ENCODE peak calls at places on chromosomes 16 and 17, in seven cellular contexts. P, X, Q, B, G, D and A are unnamed samples. For H3K36me3, the result is how much of the 10 kb centered on the place peaks cover.

GRCh38 chr16:87465306-87465705 is 27.5 kb downstream of the ZCCHC14 start:
- DNase-seq in P (peak), X (peak), Q (peak), B (peak), G (no peak), D (peak), A (peak)

GRCh38 chr16:2026461-2027023 is at the start of gene NHERF2:
- DNase-seq in P (no peak), X (no peak), Q (peak), B (peak), G (peak), D (peak), A (peak)

GRCh38 chr17:65173284-65173793 is 36.2 kb downstream of the RGS9 start:
- DNase-seq in P (no peak), X (peak), Q (peak), B (no peak), G (no peak), D (peak), A (peak)

GRCh38 chr16:66474750-66475199 is 47.7 kb downstream of the BEAN1 start:
- DNase-seq in P (peak), X (no peak), Q (peak), B (no peak), G (no peak), D (peak), A (peak)

GRCh38 chr17:5203178-5203907 is 11.7 kb upstream of the ZNF594 start:
- DNase-seq in P (no peak), X (no peak), Q (no peak), B (no peak), G (no peak), D (no peak), A (no peak)

GRCh38 chr16:89449726-89450335 is 40.5 kb downstream of the ANKRD11 start:
- DNase-seq in P (no peak), X (no peak), Q (no peak), B (no peak), G (no peak), D (no peak), A (no peak)

GRCh38 chr17:62617894-62618472 is 9.5 kb upstream of the MRC2 start:
- DNase-seq in P (no peak), X (no peak), Q (no peak), B (no peak), G (no peak), D (no peak), A (no peak)

GRCh38 chr17:17214646-17215436 is 8.7 kb upstream of the PLD6 start:
- DNase-seq in P (no peak), X (no peak), Q (no peak), B (no peak), G (no peak), D (no peak), A (no peak)

GRCh38 chr17:43468746-43469544 is 14.8 kb upstream of the DHX8 start:
- DNase-seq in P (no peak), X (no peak), Q (no peak), B (no peak), G (no peak), D (peak), A (no peak)

GRCh38 chr17:54544239-54544638 is 356.4 kb upstream of the TOM1L1 start:
- DNase-seq in P (no peak), X (no peak), Q (no peak), B (no peak), G (peak), D (no peak), A (no peak)

GRCh38 chr16:22174642-22175041 is 12.3 kb downstream of the SDR42E2 start:
- DNase-seq in P (no peak), X (no peak), Q (no peak), B (peak), G (no peak), D (no peak), A (no peak)

GRCh38 chr17:56751145-56751743 is 82.5 kb downstream of the C17orf67 start:
- DNase-seq in P (no peak), X (no peak), Q (no peak), B (no peak), G (no peak), D (peak), A (no peak)

GRCh38 chr16:82995927-82996441 is 369.2 kb downstream of the CDH13 start:
- DNase-seq in P (peak), X (peak), Q (peak), B (no peak), G (no peak), D (no peak), A (no peak)

GRCh38 chr17:51121620-51122472 is 1.2 kb upstream of the SPAG9 start:
- DNase-seq in P (peak), X (peak), Q (peak), B (peak), G (peak), D (peak), A (peak)

GRCh38 chr17:35537569-35538209 is at the start of gene SLFN12L:
- DNase-seq in P (no peak), X (no peak), Q (no peak), B (no peak), G (no peak), D (no peak), A (no peak)

GRCh38 chr16:88393034-88393433 is 10.3 kb downstream of the ZNF469 start:
- DNase-seq in P (peak), X (no peak), Q (no peak), B (no peak), G (no peak), D (no peak), A (no peak)

GRCh38 chr17:6711681-6712057 is 1.5 kb downstream of the SLC13A5 start:
- DNase-seq in P (no peak), X (no peak), Q (no peak), B (peak), G (no peak), D (no peak), A (no peak)

GRCh38 chr16:67558859-67559258 is 3.5 kb upstream of the CTCF start:
- DNase-seq in P (no peak), X (no peak), Q (no peak), B (no peak), G (no peak), D (no peak), A (no peak)

GRCh38 chr16:67562526-67562917 is at the start of gene CTCF:
- DNase-seq in P (peak), X (peak), Q (peak), B (peak), G (peak), D (peak), A (peak)

GRCh38 chr16:67561501-67561823 is 864 bp upstream of the CTCF start:
- DNase-seq in P (no peak), X (no peak), Q (no peak), B (no peak), G (no peak), D (no peak), A (no peak)

GRCh38 chr16:67561824-67562525 is 351 bp upstream of the CTCF start:
- DNase-seq in P (peak), X (peak), Q (peak), B (peak), G (peak), D (peak), A (peak)

DNA sequence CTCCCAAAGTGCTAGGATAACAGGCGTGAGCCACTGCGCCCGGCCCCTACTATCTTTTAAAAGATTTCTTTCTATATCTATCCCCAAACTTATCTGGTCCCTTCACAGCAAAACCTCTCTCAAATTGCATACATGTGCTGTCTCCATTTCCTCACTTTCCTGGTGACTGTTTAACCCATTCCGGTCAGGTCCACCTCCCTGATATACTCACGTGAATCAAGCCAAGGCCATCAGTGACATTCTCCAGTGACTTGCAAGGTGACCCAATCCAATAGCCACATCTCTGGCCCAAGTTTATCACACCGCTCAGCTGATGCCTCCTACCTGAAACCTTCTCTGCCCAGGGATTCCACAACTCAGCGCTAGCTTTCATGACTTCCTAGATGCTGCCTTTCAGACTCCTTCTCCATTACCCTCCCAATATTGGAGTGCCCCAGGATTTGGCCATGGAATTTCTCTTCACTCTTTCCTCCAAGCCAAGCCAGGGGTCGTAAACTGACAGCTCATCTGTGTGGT is 1.4 kb upstream of the CTCF start:
- DNase-seq in P (no peak), X (peak), Q (no peak), B (no peak), G (no peak), D (peak), A (peak)
- H3K4me3 ChIP-seq in P (peak), X (no peak), Q (peak), B (no peak), G (peak), D (peak), A (no peak)

DNA sequence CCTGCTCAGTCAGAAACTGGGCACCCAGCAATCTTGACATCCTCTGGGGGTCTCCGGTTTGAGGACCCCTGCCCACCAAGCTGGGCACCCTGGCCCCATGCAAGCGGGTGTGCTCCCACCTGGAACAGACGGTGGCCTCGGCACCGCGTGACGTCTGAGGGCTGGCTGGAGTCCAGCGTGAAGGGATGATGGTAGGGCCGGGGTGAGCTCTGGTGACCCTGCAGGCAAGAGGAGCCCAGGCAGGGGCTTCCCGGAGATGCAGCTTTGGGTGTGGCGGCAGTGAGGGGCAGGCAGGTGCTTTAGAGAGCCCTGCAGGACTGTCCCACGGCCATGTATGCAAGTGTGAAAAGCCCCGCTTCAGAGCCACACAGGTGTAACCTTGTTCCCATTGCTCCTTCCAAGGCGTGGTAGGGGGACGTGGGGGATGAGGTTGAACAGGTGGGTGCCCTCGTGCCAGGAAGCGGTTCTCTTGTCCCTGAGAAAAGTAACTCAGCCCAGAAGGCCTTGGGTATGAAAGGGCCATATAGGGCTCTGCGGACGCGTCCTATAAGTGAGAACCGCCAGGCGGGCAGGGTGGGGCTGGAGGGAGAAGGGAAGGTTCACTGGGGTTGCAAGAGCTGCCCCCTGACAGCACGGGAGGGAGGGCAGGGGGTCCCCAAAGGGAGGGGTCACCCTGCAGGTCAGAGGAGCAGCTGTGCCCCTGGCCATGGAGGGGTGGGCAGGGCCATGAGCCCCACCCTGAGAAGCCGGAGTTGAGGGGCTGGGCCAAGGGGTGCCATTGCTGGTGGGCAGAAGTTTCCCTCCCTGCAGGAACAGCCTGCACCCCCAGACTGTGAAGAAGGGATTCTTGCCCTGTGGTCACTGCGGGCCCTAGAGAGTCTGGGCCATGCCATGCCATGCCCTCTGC is 9.2 kb downstream of the RGS11 start:
- DNase-seq in P (no peak), X (no peak), Q (no peak), B (no peak), G (no peak), D (no peak), A (no peak)
- H3K36me3 ChIP-seq in P (under half), X (under half), Q (under half), B (under half), G (under half), D (under half), A (under half)

DNA sequence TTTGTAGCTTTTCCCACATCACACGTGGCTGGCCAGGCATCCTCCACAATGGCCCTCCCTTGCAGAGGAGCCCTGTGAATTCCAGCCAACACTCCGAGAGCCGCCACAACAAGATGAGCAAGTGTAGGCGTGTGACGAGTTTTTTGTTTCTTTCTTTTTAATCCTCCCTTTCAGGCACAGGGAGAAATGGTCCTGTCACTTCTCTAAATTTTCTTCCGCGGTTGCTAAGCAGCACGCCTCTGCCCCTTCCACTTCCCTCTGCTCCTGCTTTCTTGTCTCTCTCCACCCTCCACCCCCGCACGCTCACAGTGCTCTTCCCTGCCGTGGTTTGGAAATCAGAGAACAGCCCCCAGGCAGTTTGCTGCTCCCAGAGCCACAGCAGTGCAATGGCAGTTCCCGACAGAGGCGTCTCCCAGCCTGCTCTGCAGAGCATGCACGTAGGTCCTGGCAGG is 68.0 kb upstream of the MRTFB start:
- DNase-seq in P (peak), X (peak), Q (peak), B (no peak), G (peak), D (peak), A (peak)
- H3K4me3 ChIP-seq in P (peak), X (no peak), Q (peak), B (no peak), G (no peak), D (peak), A (no peak)

DNA sequence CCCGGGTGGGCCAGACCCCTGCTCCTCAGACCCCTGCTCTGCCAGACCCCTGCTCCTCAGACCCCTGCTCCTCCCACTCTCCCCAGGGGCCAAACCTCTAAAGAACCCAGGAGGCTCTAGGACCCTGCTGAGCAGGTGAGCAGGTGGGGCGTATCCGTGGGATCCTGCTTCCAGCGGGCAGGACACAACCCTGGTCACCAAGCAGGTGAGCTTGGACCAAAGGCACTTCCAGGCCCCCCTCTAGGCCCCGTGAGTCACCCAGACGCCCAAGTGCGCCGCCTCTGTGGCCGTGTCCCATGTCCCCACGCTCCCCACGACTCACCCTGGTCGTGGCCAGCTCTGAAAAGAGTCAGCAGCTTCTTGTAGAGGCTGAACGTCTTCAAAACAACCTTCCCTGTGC is 5.0 kb downstream of the CYBC1 start:
- DNase-seq in P (no peak), X (no peak), Q (no peak), B (no peak), G (no peak), D (no peak), A (no peak)
- H3K36me3 ChIP-seq in P (under half), X (under half), Q (under half), B (under half), G (under half), D (under half), A (under half)